ENCODE peak calls at places on chromosome X, in seven cellular contexts. D is cardiac muscle cell; U is A673; Q is breast epithelium; O is GM23248; W is cardiac fibroblast; V is CD8-positive, alpha-beta T cell. L is an unnamed sample.

GRCh38 chrX:17590892-17591740 is 146.2 kb upstream of the SCML1 start:
- DNase-seq in D (peak), Q (no peak), U (peak), O (peak), W (peak), V (peak), L (no peak)

GRCh38 chrX:13048265-13048664 is 3.8 kb upstream of the FAM9C start:
- DNase-seq in V (no peak), O (peak), Q (no peak), D (no peak), W (no peak), U (no peak), L (no peak)

GRCh38 chrX:19017271-19017670 is 33.4 kb upstream of the PHKA2 start:
- DNase-seq in W (peak), U (peak), Q (no peak), D (peak), V (no peak), O (peak), L (no peak)

GRCh38 chrX:122739770-122740169 is 444.3 kb upstream of the GRIA3 start:
- DNase-seq in U (no peak), V (no peak), O (peak), Q (no peak), D (no peak), W (no peak), L (no peak)

GRCh38 chrX:10416424-10416823 is 204.0 kb downstream of the MID1 start:
- DNase-seq in D (no peak), O (no peak), W (no peak), U (no peak), Q (no peak), V (no peak), L (no peak)

GRCh38 chrX:37349131-37350033 is at the start of gene PRRG1:
- DNase-seq in O (peak), Q (peak), V (no peak), W (peak), D (peak), U (peak), L (no peak)

GRCh38 chrX:154040307-154040756 is 20.6 kb upstream of the IRAK1 start:
- DNase-seq in Q (no peak), W (peak), D (peak), U (no peak), V (no peak), O (peak), L (no peak)

GRCh38 chrX:134173541-134174272 is 63.3 kb upstream of the CCDC160 start:
- DNase-seq in D (no peak), Q (no peak), O (no peak), W (no peak), U (no peak), V (no peak), L (no peak)

GRCh38 chrX:57573754-57574153 is 18.1 kb upstream of the ZXDB start:
- DNase-seq in U (peak), O (peak), W (peak), D (no peak), V (peak), Q (no peak), L (no peak)

GRCh38 chrX:115233497-115234219 is at the start of gene LRCH2:
- DNase-seq in V (no peak), Q (no peak), W (peak), U (peak), O (peak), D (peak), L (no peak)

DNA sequence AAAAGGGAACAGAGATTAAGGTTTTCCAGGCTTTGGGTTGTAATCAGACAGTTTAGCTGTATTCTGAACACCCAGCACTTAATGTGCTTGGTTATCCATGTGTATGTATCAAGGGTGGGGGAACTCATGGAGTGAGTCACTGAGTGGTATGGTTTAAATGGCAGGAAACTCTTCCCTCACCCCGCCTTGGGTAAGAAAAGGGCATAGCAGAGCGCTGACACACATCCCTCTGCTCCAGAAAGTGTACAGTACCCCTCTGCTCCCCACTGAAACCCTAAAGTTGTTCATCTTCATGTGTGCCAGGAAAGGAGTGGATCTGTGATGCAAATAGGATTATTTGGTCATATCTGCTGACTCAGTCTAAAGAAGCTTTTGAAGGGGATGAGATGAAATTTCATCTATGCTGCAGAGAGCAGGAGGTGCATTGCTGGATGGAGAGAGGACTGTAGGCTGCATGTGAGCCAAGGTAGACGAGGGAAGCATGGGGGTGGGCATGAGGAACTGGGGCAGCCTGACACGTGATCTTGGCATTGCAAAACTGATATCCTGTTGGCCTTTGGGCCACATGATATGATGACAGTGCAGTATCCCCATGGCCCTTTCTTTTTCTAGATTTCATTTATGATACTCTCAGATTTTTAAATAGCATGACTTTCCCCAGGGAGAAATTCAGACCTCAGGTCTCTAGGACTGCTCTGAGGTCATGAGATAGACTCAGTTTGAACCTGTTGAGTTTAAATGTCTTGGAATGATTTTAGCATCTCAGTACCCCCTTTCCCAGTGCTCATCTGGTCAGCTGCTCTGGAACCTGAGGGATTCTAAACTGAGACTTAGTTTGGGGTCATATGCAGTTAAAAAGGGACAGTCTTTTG is 84.8 kb downstream of the TMEM164 start:
- DNase-seq in D (peak), W (peak), Q (no peak), U (peak), V (no peak), O (peak), L (no peak)
- H3K4me3 ChIP-seq in D (no peak), W (peak), Q (no peak), U (no peak), V (no peak), O (peak), L (no peak)

GRCh38 chrX:152945021-152945979 is 47.4 kb downstream of the ZNF185 start:
- DNase-seq in O (no peak), V (no peak), Q (no peak), U (no peak), W (no peak), D (no peak), L (no peak)

GRCh38 chrX:152943826-152944225 is 46.0 kb downstream of the ZNF185 start:
- DNase-seq in W (no peak), O (no peak), D (no peak), U (no peak), V (no peak), Q (no peak), L (no peak)

GRCh38 chrX:152937236-152937635 is 39.4 kb downstream of the ZNF185 start:
- DNase-seq in O (no peak), W (no peak), D (no peak), V (no peak), U (no peak), Q (no peak), L (no peak)

GRCh38 chrX:152946681-152947080 is 47.2 kb downstream of the PNMA5 start:
- DNase-seq in D (no peak), W (no peak), Q (no peak), O (no peak), U (no peak), V (no peak), L (no peak)

GRCh38 chrX:152941328-152942111 is 43.7 kb downstream of the ZNF185 start:
- DNase-seq in W (peak), V (peak), O (peak), D (peak), U (peak), Q (peak), L (peak)
- H3K4me3 ChIP-seq in W (peak), V (peak), O (peak), D (peak), U (peak), Q (peak), L (peak)

GRCh38 chrX:108020631-108021030 is 24.2 kb upstream of the VSIG1 start:
- DNase-seq in D (peak), Q (no peak), V (no peak), U (peak), O (peak), W (peak), L (no peak)
- H3K4me3 ChIP-seq in D (no peak), Q (no peak), V (peak), U (no peak), O (no peak), W (no peak), L (no peak)

DNA sequence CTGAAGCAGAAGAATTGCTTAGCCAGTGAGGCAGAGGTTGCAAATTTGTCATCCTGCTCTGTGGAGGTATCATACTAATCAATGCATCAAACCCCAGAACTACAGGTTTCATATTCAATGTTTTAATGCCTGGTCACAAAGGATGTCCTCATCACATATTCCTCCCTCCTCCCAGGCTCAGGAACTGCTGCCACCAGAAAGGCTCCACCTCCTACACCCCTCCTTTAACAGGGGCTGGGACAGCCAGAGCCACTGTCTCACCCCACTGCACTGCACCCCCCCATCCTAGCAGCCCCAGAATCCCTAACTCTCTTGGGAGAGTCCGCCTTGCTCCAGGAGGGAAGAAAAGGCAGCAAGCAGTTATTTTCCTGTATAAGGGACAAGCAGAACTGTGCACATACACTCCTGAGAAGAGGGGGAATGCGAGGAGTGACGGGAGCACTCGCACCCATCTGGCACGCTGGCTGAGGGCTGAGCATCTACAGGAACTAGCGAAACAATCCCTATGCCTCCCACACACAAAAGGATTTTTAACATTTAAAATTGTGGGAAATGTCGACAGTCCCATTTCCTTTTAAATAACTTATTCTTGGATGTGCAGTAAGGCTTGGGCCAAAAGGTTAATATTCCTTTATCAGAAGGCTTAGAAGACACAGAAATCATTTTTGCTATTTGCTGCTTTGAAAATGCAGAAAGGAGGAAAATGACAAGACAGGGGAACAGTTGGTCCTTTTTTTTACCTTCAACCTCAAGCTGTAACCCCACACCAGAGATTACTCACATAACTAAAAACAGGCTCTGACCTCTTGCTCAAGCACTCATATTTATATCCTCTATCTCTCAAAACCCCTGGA is 27.8 kb downstream of the CD99L2 start:
- DNase-seq in V (no peak), O (no peak), Q (no peak), U (no peak), W (peak), D (peak), L (no peak)
- H3K4me3 ChIP-seq in V (no peak), O (no peak), Q (no peak), U (no peak), W (no peak), D (no peak), L (no peak)

GRCh38 chrX:71103110-71103983 is 3.2 kb downstream of the CXorf65 start:
- DNase-seq in W (no peak), V (peak), U (no peak), O (peak), D (peak), Q (no peak), L (no peak)
- H3K4me3 ChIP-seq in W (no peak), V (peak), U (no peak), O (no peak), D (no peak), Q (no peak), L (no peak)

GRCh38 chrX:129982300-129983246 is at the start of gene BCORL1:
- DNase-seq in W (peak), O (peak), D (peak), Q (peak), U (peak), V (peak), L (peak)
- H3K4me3 ChIP-seq in W (peak), O (peak), D (peak), Q (no peak), U (no peak), V (peak), L (peak)

GRCh38 chrX:40083120-40083978 is 14.4 kb downstream of the BCOR start:
- DNase-seq in U (no peak), W (no peak), D (peak), O (peak), Q (no peak), V (no peak), L (no peak)

GRCh38 chrX:40079572-40079971 is 18.2 kb downstream of the BCOR start:
- DNase-seq in V (no peak), O (no peak), U (peak), W (no peak), D (no peak), Q (no peak), L (no peak)

GRCh38 chrX:40080896-40081678 is 16.7 kb downstream of the BCOR start:
- DNase-seq in U (no peak), W (no peak), O (no peak), D (no peak), V (no peak), Q (no peak), L (no peak)

GRCh38 chrX:40082447-40083119 is 15.2 kb downstream of the BCOR start:
- DNase-seq in Q (no peak), U (no peak), O (peak), D (peak), V (peak), W (no peak), L (no peak)

DNA sequence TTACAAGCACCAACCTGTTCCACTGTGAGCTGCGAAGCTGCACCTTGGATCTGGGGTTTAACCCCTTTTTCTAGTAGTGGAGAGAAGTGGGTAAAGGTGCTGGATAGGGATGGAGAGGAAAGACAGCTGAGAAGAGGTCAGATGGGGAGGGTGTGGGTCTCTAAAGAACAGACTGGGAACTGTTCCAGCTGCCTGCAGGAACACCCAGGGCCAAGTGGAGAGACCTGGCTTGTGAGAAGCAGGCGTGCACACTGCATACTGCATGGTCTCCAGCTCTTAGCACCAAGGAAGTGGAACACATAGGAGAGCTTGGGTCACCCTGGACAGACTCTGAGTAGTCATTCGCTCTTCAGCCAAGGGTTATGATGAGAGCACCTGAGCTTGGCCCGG is 16.1 kb downstream of the BCOR start:
- DNase-seq in D (no peak), O (no peak), Q (no peak), U (no peak), V (no peak), W (no peak), L (no peak)
- H3K4me3 ChIP-seq in D (no peak), O (no peak), Q (no peak), U (no peak), V (no peak), W (no peak), L (no peak)

GRCh38 chrX:68727696-68728095 is 80.2 kb downstream of the STARD8 start:
- DNase-seq in D (no peak), W (no peak), U (no peak), O (no peak), Q (no peak), V (no peak), L (no peak)
- H3K4me3 ChIP-seq in D (no peak), W (no peak), U (no peak), O (no peak), Q (no peak), V (no peak), L (no peak)